ENCODE peak calls at places on chromosomes 1 and 21, in four cellular contexts. C is KG1; M is stimulated activated CD8-positive, alpha-beta memory T cell treated with anti-CD3 and anti-CD28 coated beads, Interleukin-4, amount 100 ng/mL, for 1 hour; Q is NCI-H2107. D is an unnamed sample.

GRCh38 chr1:38672692-38673091 is 186.9 kb downstream of the RRAGC start:
- DNase-seq in C (no peak), M (no peak), Q (no peak), D (no peak)

GRCh38 chr1:197928849-197929336 is 11.7 kb downstream of the LHX9 start:
- DNase-seq in C (no peak), M (no peak), Q (no peak), D (no peak)

GRCh38 chr1:101200513-101200912 is 36.3 kb upstream of the S1PR1 start:
- DNase-seq in C (no peak), M (no peak), Q (no peak), D (no peak)

GRCh38 chr21:42722808-42723470 is 69.5 kb downstream of the PDE9A start:
- DNase-seq in C (no peak), M (no peak), Q (no peak), D (no peak)

GRCh38 chr1:200787896-200788387 is 49.2 kb downstream of the CAMSAP2 start:
- DNase-seq in C (no peak), M (no peak), Q (no peak), D (no peak)

GRCh38 chr1:185479781-185480180 is 162.7 kb upstream of the IVNS1ABP start:
- DNase-seq in C (no peak), M (no peak), Q (peak; percentile 12), D (no peak)

GRCh38 chr1:182588460-182589396 is at the start of gene RNASEL:
- DNase-seq in C (no peak), M (no peak), Q (no peak), D (peak; percentile 70)

GRCh38 chr1:111448918-111449702 is at the start of the genes ATP5PB and WDR77:
- DNase-seq in C (peak; percentile 96), M (peak; percentile 69), Q (peak; percentile 99), D (peak; percentile 98)

GRCh38 chr1:62263006-62263812 is 56.0 kb downstream of the KANK4 start:
- DNase-seq in C (no peak), M (no peak), Q (no peak), D (no peak)

GRCh38 chr1:67642694-67643093 is 42.3 kb upstream of the GADD45A start:
- DNase-seq in C (no peak), M (no peak), Q (no peak), D (no peak)

GRCh38 chr1:34742667-34743270 is 12.1 kb upstream of the GJB5 start:
- DNase-seq in C (peak; percentile 53), M (peak; percentile 36), Q (peak; percentile 58), D (peak; percentile 80)

GRCh38 chr1:248905949-248906740 is at the start of gene PGBD2:
- DNase-seq in C (peak; percentile 90), M (peak; percentile 96), Q (peak; percentile 96), D (peak; percentile 92)

GRCh38 chr1:205950826-205951549 is 7.7 kb upstream of the SLC26A9 start:
- DNase-seq in C (no peak), M (no peak), Q (no peak), D (no peak)

GRCh38 chr1:91633438-91633837 is 132.8 kb downstream of the CDC7 start:
- DNase-seq in C (no peak), M (no peak), Q (no peak), D (no peak)

GRCh38 chr1:94927405-94928175 is 680 bp upstream of the CNN3 start:
- DNase-seq in C (no peak), M (no peak), Q (peak; percentile 66), D (peak; percentile 70)

GRCh38 chr1:18293291-18293690 is 185.7 kb downstream of the IGSF21 start:
- DNase-seq in C (no peak), M (no peak), Q (peak; percentile 58), D (no peak)

GRCh38 chr21:46322351-46323226 is 1.1 kb downstream of the C21orf58 start:
- DNase-seq in C (no peak), M (no peak), Q (no peak), D (no peak)

GRCh38 chr21:39499156-39499555 is 47.4 kb downstream of the SH3BGR start:
- DNase-seq in C (no peak), M (no peak), Q (no peak), D (no peak)

GRCh38 chr1:89918127-89918793 is 76.7 kb upstream of the ZNF326 start:
- DNase-seq in C (no peak), M (no peak), Q (no peak), D (no peak)

GRCh38 chr1:84936116-84936810 is 43.3 kb upstream of the LPAR3 start:
- DNase-seq in C (peak; percentile 22), M (no peak), Q (peak; percentile 91), D (peak; percentile 87)

GRCh38 chr1:11802973-11803885 is 2.5 kb downstream of the MTHFR start:
- DNase-seq in C (peak; percentile 42), M (peak; percentile 38), Q (peak; percentile 39), D (peak; percentile 39)

GRCh38 chr1:3333903-3334302 is 120.6 kb upstream of the ARHGEF16 start:
- DNase-seq in C (no peak), M (no peak), Q (no peak), D (peak; percentile 64)

GRCh38 chr1:156727914-156728598 is at the start of gene METTL25B:
- DNase-seq in C (peak; percentile 72), M (no peak), Q (peak; percentile 85), D (peak; percentile 89)

GRCh38 chr1:21229246-21230000 is 52.7 kb upstream of the EIF4G3 start:
- DNase-seq in C (no peak), M (no peak), Q (no peak), D (no peak)

GRCh38 chr1:188065917-188066316 is 1237.2 kb downstream of the PLA2G4A start:
- DNase-seq in C (no peak), M (no peak), Q (no peak), D (no peak)

GRCh38 chr1:243482237-243483022 is 226.6 kb downstream of the SDCCAG8 start:
- DNase-seq in C (no peak), M (no peak), Q (no peak), D (no peak)

GRCh38 chr1:57483954-57484353 is 60.1 kb upstream of the DAB1 start:
- DNase-seq in C (no peak), M (no peak), Q (no peak), D (no peak)

GRCh38 chr1:169484683-169485426 is 889 bp downstream of the SLC19A2 start:
- DNase-seq in C (peak; percentile 43), M (no peak), Q (no peak), D (peak; percentile 42)

GRCh38 chr1:10143961-10144485 is 66.3 kb upstream of the KIF1B start:
- DNase-seq in C (no peak), M (no peak), Q (no peak), D (peak; percentile 61)